ENCODE peak calls at places on chromosomes 2 and 18, in nine cellular contexts. One of them, this sample, is unnamed. For H3K36me3, the result is how much of the 10 kb centered on the place peaks cover.

GRCh38 chr2:120396519-120397361 is 50.8 kb downstream of the INHBB start:
- DNase-seq in bronchial epithelial cell: no peak
- DNase-seq in body of pancreas: no peak
- DNase-seq in esophagus squamous epithelium: no peak
- DNase-seq in spleen: peak
- DNase-seq in cardiac muscle cell: no peak
- DNase-seq in fibroblast of lung: no peak
- DNase-seq in GM23338: no peak
- DNase-seq in K562: no peak
- DNase-seq in this sample: no peak

GRCh38 chr2:60560734-60561649 is 7.5 kb upstream of the BCL11A start:
- DNase-seq in esophagus squamous epithelium: no peak
- DNase-seq in spleen: no peak
- DNase-seq in fibroblast of lung: peak
- DNase-seq in K562: peak
- DNase-seq in cardiac muscle cell: peak
- DNase-seq in GM23338: peak
- DNase-seq in bronchial epithelial cell: peak
- DNase-seq in body of pancreas: no peak
- DNase-seq in this sample: no peak

GRCh38 chr2:96703021-96703751 is 36.7 kb downstream of the LMAN2L start:
- DNase-seq in bronchial epithelial cell: no peak
- DNase-seq in esophagus squamous epithelium: no peak
- DNase-seq in body of pancreas: no peak
- DNase-seq in cardiac muscle cell: no peak
- DNase-seq in K562: no peak
- DNase-seq in fibroblast of lung: no peak
- DNase-seq in spleen: no peak
- DNase-seq in GM23338: no peak
- DNase-seq in this sample: no peak

GRCh38 chr18:46213295-46213694 is 109.1 kb downstream of the HAUS1 start:
- DNase-seq in bronchial epithelial cell: peak
- DNase-seq in fibroblast of lung: no peak
- DNase-seq in GM23338: peak
- DNase-seq in cardiac muscle cell: no peak
- DNase-seq in body of pancreas: no peak
- DNase-seq in spleen: no peak
- DNase-seq in esophagus squamous epithelium: no peak
- DNase-seq in K562: peak
- DNase-seq in this sample: no peak

GRCh38 chr2:36526216-36526615 is 71.8 kb downstream of the FEZ2 start:
- DNase-seq in bronchial epithelial cell: no peak
- DNase-seq in body of pancreas: no peak
- DNase-seq in K562: no peak
- DNase-seq in esophagus squamous epithelium: no peak
- DNase-seq in cardiac muscle cell: no peak
- DNase-seq in spleen: no peak
- DNase-seq in fibroblast of lung: peak
- DNase-seq in GM23338: no peak
- DNase-seq in this sample: no peak

GRCh38 chr2:51490576-51491234 is 458.8 kb upstream of the NRXN1 start:
- DNase-seq in esophagus squamous epithelium: no peak
- DNase-seq in bronchial epithelial cell: no peak
- DNase-seq in GM23338: no peak
- DNase-seq in spleen: no peak
- DNase-seq in fibroblast of lung: peak
- DNase-seq in cardiac muscle cell: no peak
- DNase-seq in K562: no peak
- DNase-seq in body of pancreas: no peak
- DNase-seq in this sample: peak

GRCh38 chr2:191612496-191612895 is 65.4 kb upstream of the NABP1 start:
- DNase-seq in bronchial epithelial cell: peak
- DNase-seq in esophagus squamous epithelium: no peak
- DNase-seq in GM23338: no peak
- DNase-seq in fibroblast of lung: peak
- DNase-seq in body of pancreas: no peak
- DNase-seq in cardiac muscle cell: no peak
- DNase-seq in K562: no peak
- DNase-seq in spleen: no peak
- DNase-seq in this sample: peak

GRCh38 chr2:85131116-85131515 is 2.1 kb upstream of the TCF7L1 start:
- DNase-seq in fibroblast of lung: peak
- DNase-seq in K562: no peak
- DNase-seq in spleen: no peak
- DNase-seq in body of pancreas: no peak
- DNase-seq in GM23338: peak
- DNase-seq in cardiac muscle cell: peak
- DNase-seq in bronchial epithelial cell: no peak
- DNase-seq in esophagus squamous epithelium: no peak
- DNase-seq in this sample: no peak

GRCh38 chr2:236162804-236163482 is 5.2 kb downstream of the GBX2 start:
- DNase-seq in fibroblast of lung: peak
- DNase-seq in bronchial epithelial cell: no peak
- DNase-seq in spleen: peak
- DNase-seq in cardiac muscle cell: no peak
- DNase-seq in K562: no peak
- DNase-seq in GM23338: peak
- DNase-seq in body of pancreas: no peak
- DNase-seq in esophagus squamous epithelium: no peak
- DNase-seq in this sample: no peak

GRCh38 chr2:620456-621302 is 56.5 kb downstream of the TMEM18 start:
- DNase-seq in fibroblast of lung: no peak
- DNase-seq in body of pancreas: no peak
- DNase-seq in esophagus squamous epithelium: no peak
- DNase-seq in spleen: no peak
- DNase-seq in cardiac muscle cell: no peak
- DNase-seq in bronchial epithelial cell: no peak
- DNase-seq in GM23338: no peak
- DNase-seq in K562: no peak
- DNase-seq in this sample: no peak

GRCh38 chr18:35616664-35617423 is 35.3 kb downstream of the GALNT1 start:
- DNase-seq in GM23338: peak
- DNase-seq in bronchial epithelial cell: peak
- DNase-seq in body of pancreas: peak
- DNase-seq in fibroblast of lung: peak
- DNase-seq in spleen: peak
- DNase-seq in K562: no peak
- DNase-seq in cardiac muscle cell: no peak
- DNase-seq in esophagus squamous epithelium: peak
- DNase-seq in this sample: peak

GRCh38 chr18:13283746-13284145 is 65.2 kb downstream of the LDLRAD4 start:
- DNase-seq in body of pancreas: no peak
- DNase-seq in esophagus squamous epithelium: no peak
- DNase-seq in fibroblast of lung: no peak
- DNase-seq in cardiac muscle cell: no peak
- DNase-seq in K562: no peak
- DNase-seq in spleen: no peak
- DNase-seq in bronchial epithelial cell: no peak
- DNase-seq in GM23338: no peak
- DNase-seq in this sample: no peak
- H3K4me3 ChIP-seq in body of pancreas: no peak
- H3K4me3 ChIP-seq in esophagus squamous epithelium: no peak
- H3K4me3 ChIP-seq in fibroblast of lung: no peak
- H3K4me3 ChIP-seq in cardiac muscle cell: no peak
- H3K4me3 ChIP-seq in K562: no peak
- H3K4me3 ChIP-seq in spleen: no peak
- H3K4me3 ChIP-seq in bronchial epithelial cell: no peak
- H3K4me3 ChIP-seq in GM23338: no peak
- H3K4me3 ChIP-seq in this sample: no peak

GRCh38 chr18:49797995-49798394 is 15.3 kb downstream of the ACAA2 start:
- DNase-seq in esophagus squamous epithelium: no peak
- DNase-seq in K562: no peak
- DNase-seq in cardiac muscle cell: no peak
- DNase-seq in bronchial epithelial cell: no peak
- DNase-seq in body of pancreas: no peak
- DNase-seq in GM23338: peak
- DNase-seq in spleen: no peak
- DNase-seq in fibroblast of lung: no peak
- DNase-seq in this sample: no peak
- H3K36me3 ChIP-seq in esophagus squamous epithelium: under half
- H3K36me3 ChIP-seq in K562: under half
- H3K36me3 ChIP-seq in cardiac muscle cell: half or more
- H3K36me3 ChIP-seq in bronchial epithelial cell: under half
- H3K36me3 ChIP-seq in body of pancreas: under half
- H3K36me3 ChIP-seq in GM23338: under half
- H3K36me3 ChIP-seq in spleen: under half
- H3K36me3 ChIP-seq in fibroblast of lung: under half
- H3K36me3 ChIP-seq in this sample: under half

GRCh38 chr2:98601532-98602132 is 6.7 kb downstream of the COA5 start:
- DNase-seq in cardiac muscle cell: peak
- DNase-seq in K562: peak
- DNase-seq in bronchial epithelial cell: no peak
- DNase-seq in spleen: no peak
- DNase-seq in GM23338: peak
- DNase-seq in esophagus squamous epithelium: no peak
- DNase-seq in body of pancreas: peak
- DNase-seq in fibroblast of lung: peak
- DNase-seq in this sample: peak
- TF ChIP-seq CTCF in cardiac muscle cell: peak
- TF ChIP-seq CTCF in K562: peak
- TF ChIP-seq CTCF in bronchial epithelial cell: peak
- TF ChIP-seq CTCF in spleen: peak
- TF ChIP-seq CTCF in GM23338: peak
- TF ChIP-seq CTCF in esophagus squamous epithelium: no peak
- TF ChIP-seq CTCF in body of pancreas: peak
- TF ChIP-seq CTCF in fibroblast of lung: peak
- TF ChIP-seq CTCF in this sample: peak

GRCh38 chr2:119283873-119284331 is 60.3 kb downstream of the STEAP3 start:
- DNase-seq in bronchial epithelial cell: peak
- DNase-seq in body of pancreas: peak
- DNase-seq in esophagus squamous epithelium: no peak
- DNase-seq in fibroblast of lung: peak
- DNase-seq in GM23338: no peak
- DNase-seq in K562: no peak
- DNase-seq in cardiac muscle cell: no peak
- DNase-seq in spleen: no peak
- DNase-seq in this sample: peak
- H3K4me3 ChIP-seq in bronchial epithelial cell: no peak
- H3K4me3 ChIP-seq in body of pancreas: no peak
- H3K4me3 ChIP-seq in esophagus squamous epithelium: no peak
- H3K4me3 ChIP-seq in fibroblast of lung: no peak
- H3K4me3 ChIP-seq in GM23338: no peak
- H3K4me3 ChIP-seq in K562: no peak
- H3K4me3 ChIP-seq in cardiac muscle cell: no peak
- H3K4me3 ChIP-seq in spleen: no peak
- H3K4me3 ChIP-seq in this sample: no peak

GRCh38 chr2:71620851-71621251 is 167.5 kb downstream of the DYSF start:
- DNase-seq in body of pancreas: no peak
- DNase-seq in bronchial epithelial cell: no peak
- DNase-seq in GM23338: no peak
- DNase-seq in fibroblast of lung: no peak
- DNase-seq in K562: no peak
- DNase-seq in cardiac muscle cell: no peak
- DNase-seq in spleen: no peak
- DNase-seq in esophagus squamous epithelium: no peak
- DNase-seq in this sample: no peak

GRCh38 chr2:71617266-71617665 is 163.9 kb downstream of the DYSF start:
- DNase-seq in spleen: no peak
- DNase-seq in esophagus squamous epithelium: no peak
- DNase-seq in K562: no peak
- DNase-seq in cardiac muscle cell: no peak
- DNase-seq in fibroblast of lung: no peak
- DNase-seq in body of pancreas: no peak
- DNase-seq in bronchial epithelial cell: no peak
- DNase-seq in GM23338: no peak
- DNase-seq in this sample: no peak

GRCh38 chr2:71619230-71619741 is 165.9 kb downstream of the DYSF start:
- DNase-seq in body of pancreas: peak
- DNase-seq in K562: no peak
- DNase-seq in bronchial epithelial cell: no peak
- DNase-seq in GM23338: no peak
- DNase-seq in esophagus squamous epithelium: no peak
- DNase-seq in spleen: no peak
- DNase-seq in cardiac muscle cell: no peak
- DNase-seq in fibroblast of lung: no peak
- DNase-seq in this sample: no peak

GRCh38 chr2:71620116-71620515 is 166.8 kb downstream of the DYSF start:
- DNase-seq in cardiac muscle cell: no peak
- DNase-seq in bronchial epithelial cell: no peak
- DNase-seq in body of pancreas: no peak
- DNase-seq in spleen: no peak
- DNase-seq in fibroblast of lung: no peak
- DNase-seq in esophagus squamous epithelium: no peak
- DNase-seq in GM23338: no peak
- DNase-seq in K562: no peak
- DNase-seq in this sample: no peak

GRCh38 chr2:71618327-71619113 is 165.2 kb downstream of the DYSF start:
- DNase-seq in fibroblast of lung: no peak
- DNase-seq in bronchial epithelial cell: no peak
- DNase-seq in cardiac muscle cell: peak
- DNase-seq in K562: no peak
- DNase-seq in body of pancreas: no peak
- DNase-seq in GM23338: no peak
- DNase-seq in esophagus squamous epithelium: no peak
- DNase-seq in spleen: no peak
- DNase-seq in this sample: peak
- H3K36me3 ChIP-seq in fibroblast of lung: under half
- H3K36me3 ChIP-seq in bronchial epithelial cell: under half
- H3K36me3 ChIP-seq in cardiac muscle cell: under half
- H3K36me3 ChIP-seq in K562: under half
- H3K36me3 ChIP-seq in body of pancreas: under half
- H3K36me3 ChIP-seq in GM23338: under half
- H3K36me3 ChIP-seq in esophagus squamous epithelium: under half
- H3K36me3 ChIP-seq in spleen: under half
- H3K36me3 ChIP-seq in this sample: under half

DNA sequence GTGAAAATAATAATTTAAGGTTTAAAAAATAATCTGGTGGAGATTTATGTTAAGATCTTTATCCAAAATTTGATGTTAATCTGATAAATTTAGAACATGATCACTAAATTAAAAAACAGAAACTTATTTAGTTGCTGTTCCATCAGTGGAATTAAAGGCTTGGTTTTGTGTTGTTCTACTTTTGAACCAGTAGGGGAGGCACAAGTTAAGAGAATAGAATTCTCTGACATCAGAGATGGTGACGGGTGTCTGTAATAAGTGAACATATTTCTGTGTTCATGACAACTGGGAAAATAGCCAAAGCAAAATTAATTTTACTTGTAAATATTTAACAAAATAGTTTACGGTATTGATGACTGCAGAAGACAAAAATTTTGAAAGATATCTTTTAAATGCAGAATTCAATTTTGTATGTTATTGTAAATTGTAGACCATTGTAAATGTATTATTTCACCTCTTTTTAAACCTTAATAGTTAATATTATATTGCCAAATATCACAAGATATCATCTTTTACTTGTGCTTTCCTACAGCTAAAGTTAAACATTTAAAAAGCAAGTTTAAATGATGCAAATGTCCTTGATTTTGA is 106.0 kb downstream of the UBR3 start:
- DNase-seq in esophagus squamous epithelium: no peak
- DNase-seq in GM23338: peak
- DNase-seq in fibroblast of lung: peak
- DNase-seq in K562: peak
- DNase-seq in body of pancreas: no peak
- DNase-seq in cardiac muscle cell: peak
- DNase-seq in spleen: no peak
- DNase-seq in bronchial epithelial cell: peak
- DNase-seq in this sample: peak
- TF ChIP-seq CTCF in esophagus squamous epithelium: no peak
- TF ChIP-seq CTCF in GM23338: peak
- TF ChIP-seq CTCF in fibroblast of lung: peak
- TF ChIP-seq CTCF in K562: peak
- TF ChIP-seq CTCF in body of pancreas: peak
- TF ChIP-seq CTCF in cardiac muscle cell: peak
- TF ChIP-seq CTCF in spleen: peak
- TF ChIP-seq CTCF in bronchial epithelial cell: peak
- TF ChIP-seq CTCF in this sample: peak